ENCODE peak calls at places on chromosome 13, in four cellular contexts. W is lower lobe of right lung, T is astrocyte of the cerebellum, P is kidney. R is an unnamed sample.

GRCh38 chr13:25394661-25395060 is 22.9 kb downstream of the ATP8A2 start:
- DNase-seq in W (no peak), T (no peak), P (no peak), R (no peak)

GRCh38 chr13:19864018-19864338 is 529 bp upstream of the ZMYM5 start:
- DNase-seq in W (peak; percentile 85), T (no peak), P (peak; percentile 95), R (peak; percentile 95)

GRCh38 chr13:80962173-80962572 is 621.2 kb upstream of the SPRY2 start:
- DNase-seq in W (no peak), T (no peak), P (no peak), R (no peak)

GRCh38 chr13:41610426-41610825 is 153.1 kb downstream of the RGCC start:
- DNase-seq in W (peak; percentile 87), T (peak; percentile 92), P (peak; percentile 36), R (no peak)

GRCh38 chr13:109517516-109517915 is 268.9 kb downstream of the IRS2 start:
- DNase-seq in W (no peak), T (no peak), P (no peak), R (no peak)

GRCh38 chr13:104385409-104385808 is 1319.2 kb upstream of the SLC10A2 start:
- DNase-seq in W (no peak), T (peak; percentile 58), P (no peak), R (no peak)

GRCh38 chr13:39016789-39017188 is 21.1 kb downstream of the PROSER1 start:
- DNase-seq in W (no peak), T (no peak), P (no peak), R (peak; percentile 58)

GRCh38 chr13:49164712-49165111 is 55.4 kb upstream of the MLNR start:
- DNase-seq in W (no peak), T (no peak), P (no peak), R (no peak)

GRCh38 chr13:43307921-43308433 is 284.6 kb downstream of the DNAJC15 start:
- DNase-seq in W (peak; percentile 89), T (peak; percentile 72), P (peak; percentile 92), R (peak; percentile 72)

GRCh38 chr13:74047925-74048324 is 86.3 kb downstream of the KLF12 start:
- DNase-seq in W (no peak), T (no peak), P (no peak), R (no peak)

GRCh38 chr13:40776681-40777165 is 5.7 kb upstream of the MRPS31 start:
- DNase-seq in W (no peak), T (no peak), P (no peak), R (peak; percentile 79)

GRCh38 chr13:41075034-41075433 is 13.7 kb downstream of the WBP4 start:
- DNase-seq in W (no peak), T (peak; percentile 20), P (no peak), R (peak; percentile 36)

GRCh38 chr13:95784891-95785290 is 108.0 kb downstream of the DNAJC3 start:
- DNase-seq in W (no peak), T (peak; percentile 16), P (no peak), R (no peak)

GRCh38 chr13:44051923-44052322 is 172.2 kb downstream of the LACC1 start:
- DNase-seq in W (no peak), T (no peak), P (no peak), R (no peak)

GRCh38 chr13:23928985-23929384 is 31.7 kb upstream of the C1QTNF9B start:
- DNase-seq in W (no peak), T (peak; percentile 41), P (no peak), R (no peak)

GRCh38 chr13:94112227-94112626 is 367.3 kb downstream of the DCT start:
- DNase-seq in W (no peak), T (peak; percentile 94), P (no peak), R (no peak)

GRCh38 chr13:28526876-28527275 is 31.9 kb upstream of the FLT1 start:
- DNase-seq in W (no peak), T (no peak), P (no peak), R (no peak)

GRCh38 chr13:39417131-39417530 is 185.9 kb downstream of the LHFPL6 start:
- DNase-seq in W (no peak), T (no peak), P (no peak), R (no peak)

GRCh38 chr13:94140027-94140426 is 339.5 kb downstream of the DCT start:
- DNase-seq in W (no peak), T (no peak), P (no peak), R (no peak)

GRCh38 chr13:27289016-27289665 is 18.5 kb downstream of the RASL11A start:
- DNase-seq in W (no peak), T (no peak), P (no peak), R (no peak)
- H3K4me3 ChIP-seq in W (no peak overlapping the region), T (no peak overlapping the region), P (no peak overlapping the region), R (no peak overlapping the region)

GRCh38 chr13:112889351-112890290 is 79.4 kb upstream of the MCF2L start:
- DNase-seq in W (peak; percentile 43), T (no peak), P (peak; percentile 67), R (no peak)
- TF ChIP-seq CTCF in W (no peak), T (no peak), P (no peak), R (no peak)

GRCh38 chr13:97749174-97749573 is 204.3 kb upstream of the IPO5 start:
- DNase-seq in W (no peak), T (no peak), P (no peak), R (peak; percentile 19)

GRCh38 chr13:97753269-97753668 is 200.2 kb upstream of the IPO5 start:
- DNase-seq in W (no peak), T (no peak), P (no peak), R (no peak)

GRCh38 chr13:97753942-97754670 is 199.4 kb upstream of the IPO5 start:
- DNase-seq in W (no peak), T (no peak), P (no peak), R (no peak)

DNA sequence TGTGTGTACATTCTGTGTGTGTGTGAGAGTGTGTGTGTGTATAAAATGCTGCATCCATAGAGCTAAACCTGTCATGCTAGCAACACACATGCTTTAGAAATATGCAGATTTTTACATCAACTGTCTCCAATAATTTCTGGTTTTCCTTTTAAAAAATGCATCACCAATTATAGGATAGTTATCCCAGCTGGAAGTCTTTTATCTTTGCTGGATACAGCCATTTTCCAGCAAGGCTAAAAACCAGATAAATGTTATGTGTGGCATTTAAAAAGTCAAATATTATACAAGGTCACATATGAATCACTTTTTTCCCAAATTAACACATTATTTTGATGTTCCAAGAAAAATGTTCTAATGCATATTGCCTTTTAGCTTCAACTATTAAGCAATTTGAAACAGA is 202.0 kb upstream of the IPO5 start:
- DNase-seq in W (no peak), T (no peak), P (no peak), R (no peak)
- H3K4me3 ChIP-seq in W (no peak overlapping the region), T (no peak overlapping the region), P (no peak overlapping the region), R (no peak overlapping the region)

GRCh38 chr13:111929036-111929616 is 137.8 kb upstream of the SOX1 start:
- DNase-seq in W (no peak), T (no peak), P (no peak), R (no peak)
- TF ChIP-seq CTCF in W (no peak), T (no peak), P (no peak), R (no peak)

GRCh38 chr13:31946091-31946770 is 85.3 kb upstream of the FRY start:
- DNase-seq in W (no peak), T (no peak), P (no peak), R (no peak)
- H3K4me3 ChIP-seq in W (peak overlapping the region; percentile 20), T (no peak overlapping the region), P (peak overlapping the region; percentile 54), R (no peak overlapping the region)

GRCh38 chr13:26523007-26523406 is 34.5 kb upstream of the WASF3 start:
- DNase-seq in W (no peak), T (no peak), P (no peak), R (no peak)
- TF ChIP-seq CTCF in W (no peak), T (no peak), P (no peak), R (no peak)

GRCh38 chr13:20945952-20946383 is 43.4 kb upstream of the XPO4 start:
- DNase-seq in W (peak; percentile 51), T (no peak), P (no peak), R (no peak)
- H3K4me3 ChIP-seq in W (peak overlapping the region; percentile 32), T (peak overlapping the region; percentile 22), P (no peak overlapping the region), R (no peak overlapping the region)